ENCODE peak calls at places on chromosomes 12 and 14, in nine cellular contexts. V is left lung, F is IMR-90, W is choroid plexus epithelial cell, L is fibroblast of lung, E is HepG2, K is psoas muscle, J is neural progenitor cell, R is AG10803. N is an unnamed sample.

GRCh38 chr14:37594916-37595808 is at the start of the genes FOXA1 and TTC6:
- DNase-seq in V (peak), F (peak), W (no peak), L (no peak), E (peak), K (no peak), J (peak), R (peak), N (no peak)

GRCh38 chr14:95313246-95313645 is 6.5 kb downstream of the CLMN start:
- DNase-seq in V (no peak), F (no peak), W (no peak), L (no peak), E (no peak), K (no peak), J (no peak), R (no peak), N (no peak)

GRCh38 chr14:72736348-72736747 is 157.6 kb downstream of the DPF3 start:
- DNase-seq in V (no peak), F (peak), W (peak), L (peak), E (peak), K (no peak), J (no peak), R (peak), N (no peak)

GRCh38 chr14:66009104-66009503 is 477.1 kb upstream of the CCDC196 start:
- DNase-seq in V (no peak), F (peak), W (peak), L (peak), E (no peak), K (no peak), J (peak), R (peak), N (no peak)

GRCh38 chr12:61780435-61780834 is 479.8 kb upstream of the USP15 start:
- DNase-seq in V (no peak), F (no peak), W (no peak), L (no peak), E (no peak), K (no peak), J (no peak), R (no peak), N (no peak)

GRCh38 chr14:96762650-96763049 is 34.5 kb upstream of the VRK1 start:
- DNase-seq in V (no peak), F (peak), W (peak), L (peak), E (peak), K (no peak), J (peak), R (peak), N (peak)

GRCh38 chr14:39426605-39427004 is 5.6 kb downstream of the FBXO33 start:
- DNase-seq in V (no peak), F (peak), W (peak), L (peak), E (peak), K (no peak), J (no peak), R (peak), N (no peak)

GRCh38 chr14:104206281-104206904 is 68.0 kb downstream of the KIF26A start:
- DNase-seq in V (peak), F (no peak), W (peak), L (no peak), E (peak), K (no peak), J (peak), R (no peak), N (no peak)

GRCh38 chr14:64598404-64598803 is 48.6 kb downstream of the PPP1R36 start:
- DNase-seq in V (no peak), F (no peak), W (no peak), L (no peak), E (no peak), K (no peak), J (no peak), R (no peak), N (no peak)

GRCh38 chr14:54108481-54109471 is 152.2 kb upstream of the BMP4 start:
- DNase-seq in V (no peak), F (peak), W (peak), L (peak), E (peak), K (no peak), J (no peak), R (peak), N (no peak)

GRCh38 chr12:131452444-131452860 is 258.4 kb upstream of the SFSWAP start:
- DNase-seq in V (no peak), F (no peak), W (no peak), L (no peak), E (peak), K (no peak), J (peak), R (no peak), N (no peak)

GRCh38 chr12:124328116-124328515 is 33.2 kb downstream of the RFLNA start:
- DNase-seq in V (no peak), F (no peak), W (no peak), L (no peak), E (no peak), K (no peak), J (no peak), R (no peak), N (no peak)

GRCh38 chr12:124327362-124328043 is 32.6 kb downstream of the RFLNA start:
- DNase-seq in V (no peak), F (no peak), W (no peak), L (no peak), E (no peak), K (no peak), J (no peak), R (no peak), N (no peak)

GRCh38 chr12:124326899-124327298 is 32.0 kb downstream of the RFLNA start:
- DNase-seq in V (no peak), F (no peak), W (no peak), L (no peak), E (no peak), K (no peak), J (no peak), R (no peak), N (no peak)

GRCh38 chr12:124324803-124325705 is 30.2 kb downstream of the RFLNA start:
- DNase-seq in V (no peak), F (no peak), W (no peak), L (no peak), E (no peak), K (no peak), J (no peak), R (no peak), N (no peak)

DNA sequence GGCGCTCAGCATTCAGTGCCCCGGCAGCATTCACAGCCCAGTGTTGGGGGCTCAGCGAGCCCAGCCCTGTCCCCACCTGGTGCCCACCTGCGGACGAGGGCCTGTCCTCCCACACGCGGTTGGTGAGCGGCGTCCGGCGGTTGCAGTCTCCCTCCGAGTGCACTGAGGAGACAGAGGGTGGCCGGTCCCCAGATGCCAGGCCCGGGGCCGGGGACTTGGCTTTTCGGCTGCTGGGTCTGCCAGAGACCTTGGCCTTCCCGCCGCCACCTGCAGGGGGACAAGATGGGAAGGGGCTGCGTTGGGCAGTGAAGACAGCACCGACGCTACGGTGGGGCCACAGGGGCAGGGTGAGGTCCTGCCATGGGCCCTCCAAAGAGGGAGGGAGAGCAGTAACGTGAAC is 31.2 kb downstream of the RFLNA start:
- DNase-seq in V (no peak), F (no peak), W (no peak), L (no peak), E (no peak), K (no peak), J (no peak), R (no peak), N (no peak)
- TF ChIP-seq CTCF in V (no peak), F (no peak), W (no peak), L (no peak), E (no peak), K (no peak), J (no peak), R (no peak), N (no peak)

GRCh38 chr12:120238839-120239445 is 26.6 kb downstream of the PXN start:
- DNase-seq in V (no peak), F (no peak), W (no peak), L (no peak), E (no peak), K (no peak), J (no peak), R (no peak), N (no peak)

GRCh38 chr12:120238224-120238616 is 27.3 kb downstream of the PXN start:
- DNase-seq in V (no peak), F (no peak), W (no peak), L (no peak), E (no peak), K (no peak), J (no peak), R (no peak), N (no peak)

GRCh38 chr12:120234643-120235368 is 30.7 kb downstream of the PXN start:
- DNase-seq in V (peak), F (peak), W (peak), L (peak), E (peak), K (peak), J (peak), R (peak), N (no peak)

GRCh38 chr12:120236124-120236398 is 29.5 kb downstream of the PXN start:
- DNase-seq in V (no peak), F (no peak), W (no peak), L (no peak), E (no peak), K (no peak), J (no peak), R (no peak), N (no peak)

GRCh38 chr12:120235369-120236123 is 30.0 kb downstream of the PXN start:
- DNase-seq in V (no peak), F (no peak), W (no peak), L (no peak), E (no peak), K (no peak), J (peak), R (no peak), N (no peak)
- TF ChIP-seq CTCF in V (no peak), F (peak), W (peak), L (peak), E (peak), K (no peak), J (peak), R (peak), N (peak)

DNA sequence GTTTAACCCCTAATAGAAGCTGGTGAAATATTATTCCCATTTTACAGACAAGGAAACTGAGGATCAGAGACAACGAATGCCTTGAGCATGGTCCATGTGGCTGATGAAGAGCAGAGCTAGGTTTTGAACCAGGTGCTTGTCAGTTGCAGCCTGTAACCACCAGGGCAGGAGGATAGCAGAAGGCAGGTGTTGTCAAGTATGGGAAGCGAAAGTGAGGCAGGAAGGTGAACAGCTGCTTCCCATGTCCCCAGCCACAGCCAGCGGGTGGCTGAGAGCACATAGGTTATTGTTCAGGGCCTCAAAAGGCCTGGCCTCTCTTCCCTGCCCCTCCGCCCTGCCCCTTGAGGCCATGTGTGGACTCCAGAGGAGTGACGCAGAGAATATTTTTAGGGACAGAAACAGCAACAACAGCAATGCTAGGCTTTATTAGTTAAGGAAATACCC is 39.6 kb downstream of the IQSEC3 start:
- DNase-seq in V (no peak), F (no peak), W (no peak), L (no peak), E (peak), K (no peak), J (peak), R (peak), N (peak)
- TF ChIP-seq CTCF in V (no peak), F (no peak), W (peak), L (no peak), E (peak), K (peak), J (peak), R (peak), N (peak)

GRCh38 chr12:113214938-113215400 is 6.3 kb upstream of the TPCN1 start:
- DNase-seq in V (peak), F (peak), W (peak), L (peak), E (peak), K (peak), J (no peak), R (peak), N (peak)
- TF ChIP-seq CTCF in V (no peak), F (no peak), W (no peak), L (peak), E (no peak), K (no peak), J (no peak), R (no peak), N (no peak)

DNA sequence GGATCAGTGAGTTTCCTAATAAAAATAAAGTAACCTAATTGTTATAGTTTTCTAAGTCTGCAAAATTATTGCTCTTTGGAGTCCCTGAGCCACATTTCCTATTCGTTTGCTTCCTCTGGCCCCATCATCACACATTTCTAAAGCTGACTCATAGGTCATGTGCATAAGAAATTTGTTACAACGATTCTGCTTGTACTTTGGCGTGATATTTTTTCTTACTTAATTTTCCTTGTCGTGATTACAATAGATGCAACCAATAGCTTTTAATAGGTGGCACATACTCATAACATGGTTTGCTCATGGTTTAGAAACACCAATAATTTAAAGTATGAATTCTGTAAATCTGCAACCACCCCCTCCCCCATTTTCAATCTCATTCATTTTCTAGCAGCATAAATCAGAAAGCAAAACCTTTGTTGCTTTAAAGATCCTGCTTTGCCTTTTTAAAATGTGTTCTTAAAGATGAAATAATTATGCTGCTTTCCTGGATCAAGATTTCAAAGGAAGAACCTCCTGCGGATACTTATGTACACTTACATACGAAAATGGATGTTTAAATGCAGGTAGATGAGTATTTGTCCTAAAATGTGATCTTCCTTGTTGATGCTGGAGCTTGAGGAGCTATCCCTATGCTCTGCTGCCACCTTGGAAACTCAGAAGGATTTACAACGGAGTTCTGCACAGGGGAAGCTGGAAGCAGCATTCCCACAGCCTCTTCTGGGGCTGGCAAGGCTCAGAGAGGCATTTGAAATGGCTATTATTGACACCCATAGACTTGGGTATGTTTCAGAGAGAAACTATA is 1.7 kb upstream of the FLRT2 start:
- DNase-seq in V (no peak), F (peak), W (peak), L (peak), E (peak), K (no peak), J (peak), R (peak), N (no peak)
- TF ChIP-seq CTCF in V (peak), F (peak), W (peak), L (peak), E (peak), K (peak), J (peak), R (peak), N (no peak)

DNA sequence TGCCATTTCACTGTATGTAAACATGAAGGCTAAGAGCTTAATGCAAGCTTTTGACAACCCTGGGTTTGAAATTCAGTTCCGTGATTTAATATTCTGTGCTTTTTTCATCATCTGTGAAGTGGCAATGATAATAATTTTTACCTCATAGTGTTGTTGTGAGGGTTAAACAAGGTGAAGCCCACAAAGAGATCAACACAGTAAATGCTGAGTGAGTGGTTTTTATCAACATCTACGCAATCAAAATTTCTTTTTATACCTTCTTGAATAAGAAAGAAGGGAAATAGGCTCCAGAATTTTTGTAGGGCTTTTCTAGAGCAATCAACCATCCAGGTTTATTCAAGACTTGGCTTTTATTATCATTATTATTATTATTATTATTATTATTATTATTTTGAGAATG is 490.8 kb downstream of the SOX5 start:
- DNase-seq in V (no peak), F (no peak), W (no peak), L (no peak), E (no peak), K (no peak), J (no peak), R (no peak), N (no peak)
- TF ChIP-seq CTCF in V (no peak), F (no peak), W (no peak), L (no peak), E (no peak), K (no peak), J (no peak), R (no peak), N (no peak)

GRCh38 chr14:88130057-88130432 is 125.1 kb downstream of the GPR65 start:
- DNase-seq in V (no peak), F (no peak), W (no peak), L (no peak), E (no peak), K (no peak), J (no peak), R (no peak), N (no peak)

GRCh38 chr14:88128811-88129210 is 123.9 kb downstream of the GPR65 start:
- DNase-seq in V (no peak), F (no peak), W (no peak), L (no peak), E (no peak), K (no peak), J (no peak), R (no peak), N (no peak)

DNA sequence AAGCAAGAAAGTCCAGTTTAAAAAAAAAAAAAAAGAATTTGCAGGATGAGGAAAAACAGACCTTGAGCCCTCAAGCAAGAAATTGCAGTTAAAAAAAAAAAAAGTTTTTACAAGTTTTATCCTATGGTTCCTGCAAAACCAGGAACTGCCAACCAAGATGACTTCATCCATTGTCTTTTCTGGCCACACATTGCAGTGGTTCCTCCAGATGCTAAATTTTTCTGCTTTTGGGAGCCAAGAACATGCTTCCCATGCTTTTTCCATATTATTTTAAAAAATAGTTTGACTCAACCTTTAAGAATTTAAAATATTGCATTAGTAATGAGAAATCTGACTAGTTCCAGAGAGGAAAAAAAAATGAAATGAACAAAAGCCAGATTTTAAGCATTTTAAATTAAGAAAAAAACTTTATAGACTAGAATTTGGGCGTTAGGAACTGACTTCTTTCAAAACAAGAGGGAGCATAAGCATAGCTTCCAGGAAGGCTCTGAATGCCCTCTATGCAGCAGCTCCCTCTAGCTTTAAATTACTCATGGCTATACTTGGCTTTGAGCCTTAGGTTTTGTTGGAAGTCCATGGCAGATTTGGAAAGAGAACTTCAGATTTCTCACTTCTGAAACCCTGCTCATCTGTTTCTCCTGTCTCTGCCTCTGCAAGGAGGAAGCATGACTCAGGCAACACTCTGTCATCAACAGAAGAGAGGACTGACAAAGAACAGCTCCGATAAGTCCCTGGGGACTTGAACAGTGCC is 124.5 kb downstream of the GPR65 start:
- DNase-seq in V (no peak), F (peak), W (peak), L (peak), E (no peak), K (no peak), J (no peak), R (peak), N (no peak)
- TF ChIP-seq CTCF in V (no peak), F (no peak), W (no peak), L (no peak), E (no peak), K (no peak), J (no peak), R (peak), N (no peak)

GRCh38 chr12:69698769-69699540 is at the start of gene BEST3:
- DNase-seq in V (no peak), F (no peak), W (no peak), L (no peak), E (no peak), K (peak), J (no peak), R (no peak), N (no peak)
- TF ChIP-seq CTCF in V (no peak), F (no peak), W (no peak), L (no peak), E (no peak), K (no peak), J (no peak), R (no peak), N (no peak)

N was measured in GM12864.